ENCODE peak calls at places on chromosomes 4 and X, in seven cellular contexts. H is HCT116, X is Panc1, K is HL-60, I is SK-N-SH, D is spleen, Z is stomach. Y is an unnamed sample.

GRCh38 chr4:118734491-118735205 is 49.5 kb downstream of the METTL14 start:
- DNase-seq in H (no peak), K (no peak), D (no peak), I (no peak), Z (no peak), X (no peak), Y (no peak)

GRCh38 chrX:97616883-97617510 is 733.3 kb downstream of the RPA4 start:
- DNase-seq in I (no peak), Z (no peak), D (no peak), X (no peak), H (peak), K (no peak), Y (peak)

GRCh38 chrX:20547649-20548051 is 280.9 kb upstream of the RPS6KA3 start:
- DNase-seq in H (no peak), X (no peak), D (no peak), K (no peak), I (no peak), Z (no peak), Y (peak)

GRCh38 chr4:173214231-173214630 is 45.6 kb downstream of the GALNT7 start:
- DNase-seq in X (no peak), I (no peak), K (no peak), Z (no peak), D (no peak), H (no peak), Y (no peak)

GRCh38 chr4:6527683-6528595 is 47.0 kb upstream of the MAN2B2 start:
- DNase-seq in D (no peak), K (no peak), I (no peak), Z (no peak), H (no peak), X (no peak), Y (no peak)

GRCh38 chr4:94334519-94334918 is 8.1 kb downstream of the HPGDS start:
- DNase-seq in H (no peak), K (no peak), I (no peak), X (no peak), Z (no peak), D (no peak), Y (no peak)

GRCh38 chr4:157076578-157076947 is 613 bp downstream of the GLRB start:
- DNase-seq in X (no peak), H (no peak), Z (no peak), D (no peak), K (no peak), I (peak), Y (no peak)

GRCh38 chr4:29853843-29854242 is 866.3 kb upstream of the PCDH7 start:
- DNase-seq in I (no peak), H (no peak), D (no peak), X (no peak), Z (no peak), K (no peak), Y (no peak)

GRCh38 chr4:174423257-174423944 is 98.9 kb downstream of the HPGD start:
- DNase-seq in X (peak), D (no peak), Z (peak), I (no peak), H (peak), K (peak), Y (no peak)

GRCh38 chr4:98283219-98284199 is 22.3 kb downstream of the RAP1GDS1 start:
- DNase-seq in I (no peak), Z (no peak), K (no peak), H (no peak), D (no peak), X (no peak), Y (peak)

GRCh38 chr4:153223935-153224334 is 19.7 kb downstream of the TRIM2 start:
- DNase-seq in Z (no peak), K (no peak), D (no peak), X (no peak), I (no peak), H (no peak), Y (no peak)

GRCh38 chr4:68344049-68344448 is 5.8 kb downstream of the YTHDC1 start:
- DNase-seq in H (no peak), Z (no peak), X (no peak), K (no peak), D (no peak), I (no peak), Y (no peak)

GRCh38 chr4:37666625-37667071 is 19.5 kb downstream of the RELL1 start:
- DNase-seq in I (no peak), K (no peak), Z (peak), D (no peak), X (peak), H (peak), Y (peak)

GRCh38 chrX:23578079-23578478 is 89.2 kb upstream of the PRDX4 start:
- DNase-seq in Z (no peak), I (no peak), H (no peak), K (no peak), X (no peak), D (no peak), Y (no peak)

GRCh38 chr4:188021548-188022249 is 26.1 kb downstream of the ZFP42 start:
- DNase-seq in D (no peak), I (no peak), Z (no peak), H (no peak), K (no peak), X (no peak), Y (no peak)

GRCh38 chr4:1900087-1900433 is 28.9 kb downstream of the NSD2 start:
- DNase-seq in K (no peak), H (no peak), Z (no peak), I (no peak), X (no peak), D (no peak), Y (no peak)

GRCh38 chr4:127782275-127783025 is at the start of gene HSPA4L:
- DNase-seq in Z (peak), D (peak), K (peak), H (peak), I (no peak), X (peak), Y (peak)

GRCh38 chr4:139807483-139807882 is 141.9 kb downstream of the MGST2 start:
- DNase-seq in Z (no peak), D (no peak), H (no peak), X (no peak), I (no peak), K (no peak), Y (no peak)

GRCh38 chrX:150146271-150146888 is 208.1 kb upstream of the EOLA2 start:
- DNase-seq in D (no peak), Z (no peak), K (no peak), X (no peak), H (no peak), I (no peak), Y (no peak)

GRCh38 chr4:54843946-54844345 is 186.2 kb downstream of the KIT start:
- DNase-seq in X (no peak), K (no peak), H (no peak), I (no peak), D (no peak), Z (no peak), Y (no peak)

GRCh38 chrX:67893931-67894330 is 350.1 kb downstream of the AR start:
- DNase-seq in H (no peak), K (no peak), I (no peak), X (no peak), Z (no peak), D (no peak), Y (no peak)

GRCh38 chr4:42627887-42628646 is 28.8 kb downstream of the ATP8A1 start:
- DNase-seq in Z (peak), X (no peak), H (no peak), K (no peak), D (peak), I (no peak), Y (no peak)

GRCh38 chrX:111039606-111040005 is 56.4 kb upstream of the PAK3 start:
- DNase-seq in D (no peak), X (no peak), I (no peak), H (no peak), Z (no peak), K (no peak), Y (no peak)

GRCh38 chr4:148857234-148857972 is 415.2 kb upstream of the NR3C2 start:
- DNase-seq in H (no peak), I (no peak), D (no peak), K (no peak), X (no peak), Z (no peak), Y (no peak)

GRCh38 chr4:160836431-160836830 is 1327.4 kb downstream of the FSTL5 start:
- DNase-seq in Z (no peak), I (no peak), X (no peak), D (no peak), K (no peak), H (no peak), Y (no peak)

GRCh38 chrX:33211356-33212254 is at the start of gene DMD:
- DNase-seq in X (no peak), K (no peak), D (no peak), I (no peak), H (no peak), Z (no peak), Y (peak)

GRCh38 chr4:3639613-3640586 is 107.7 kb upstream of the LRPAP1 start:
- DNase-seq in H (no peak), Z (no peak), K (no peak), X (no peak), D (peak), I (no peak), Y (no peak)

GRCh38 chr4:45629717-45630116 is 494.1 kb downstream of the GABRG1 start:
- DNase-seq in Z (no peak), K (no peak), H (no peak), X (no peak), I (no peak), D (no peak), Y (no peak)

GRCh38 chr4:142801966-142802365 is 44.1 kb downstream of the INPP4B start:
- DNase-seq in H (no peak), D (no peak), X (no peak), Z (no peak), K (no peak), I (no peak), Y (no peak)

GRCh38 chrX:40544343-40545250 is 36.2 kb upstream of the ATP6AP2 start:
- DNase-seq in K (no peak), I (peak), D (no peak), H (no peak), X (no peak), Z (no peak), Y (peak)

GRCh38 chrX:21657318-21658151 is 595 bp downstream of the KLHL34 start:
- DNase-seq in I (no peak), K (no peak), X (no peak), D (peak), Z (no peak), H (no peak), Y (no peak)

GRCh38 chr4:163166041-163166579 is 580 bp downstream of the NAF1 start:
- DNase-seq in D (peak), K (peak), I (peak), Z (peak), X (no peak), H (no peak), Y (peak)

DNA sequence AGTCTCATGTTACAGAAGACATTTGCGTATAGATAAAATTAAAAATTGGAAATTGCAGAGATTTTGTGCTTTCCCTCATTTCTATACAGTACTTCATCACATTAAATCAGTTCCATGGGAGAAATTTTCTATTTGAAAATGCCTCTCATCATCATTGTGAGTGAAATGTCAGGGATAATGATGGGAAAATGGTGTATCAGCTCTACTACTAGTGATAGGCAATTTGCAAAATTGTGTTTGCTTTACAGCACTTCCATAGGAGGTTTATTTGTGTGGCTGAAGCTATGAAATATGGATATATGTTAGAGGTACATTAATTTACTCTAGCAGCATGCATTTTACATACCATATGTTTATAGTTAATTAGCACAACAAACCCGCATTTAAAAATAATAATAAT is 21.0 kb upstream of the ANAPC4 start:
- DNase-seq in I (no peak), K (no peak), X (no peak), H (no peak), D (no peak), Z (no peak), Y (no peak)
- TF ChIP-seq POLR2AphosphoS5 in I (no peak), K (no peak), X (no peak), H (no peak), D (no peak), Z (no peak), Y (no peak)

GRCh38 chr4:151110236-151110635 is 10.8 kb downstream of the RPS3A start:
- DNase-seq in K (no peak), H (no peak), I (no peak), X (no peak), D (no peak), Z (no peak), Y (no peak)

GRCh38 chr4:151107063-151107462 is 7.6 kb downstream of the RPS3A start:
- DNase-seq in Z (no peak), I (no peak), H (no peak), D (no peak), K (no peak), X (no peak), Y (no peak)

GRCh38 chr4:151103758-151104157 is 4.3 kb downstream of the RPS3A start:
- DNase-seq in D (no peak), I (no peak), H (no peak), X (no peak), Z (no peak), K (no peak), Y (no peak)

GRCh38 chr4:151104621-151105020 is 5.2 kb downstream of the RPS3A start:
- DNase-seq in H (no peak), I (no peak), Z (no peak), K (no peak), D (no peak), X (no peak), Y (no peak)

GRCh38 chr4:151105454-151106032 is 6.1 kb downstream of the RPS3A start:
- DNase-seq in K (no peak), X (no peak), I (no peak), Z (no peak), D (no peak), H (no peak), Y (no peak)
- TF ChIP-seq POLR2AphosphoS5 in K (peak), X (peak), I (peak), Z (no peak), D (peak), H (peak), Y (peak)

DNA sequence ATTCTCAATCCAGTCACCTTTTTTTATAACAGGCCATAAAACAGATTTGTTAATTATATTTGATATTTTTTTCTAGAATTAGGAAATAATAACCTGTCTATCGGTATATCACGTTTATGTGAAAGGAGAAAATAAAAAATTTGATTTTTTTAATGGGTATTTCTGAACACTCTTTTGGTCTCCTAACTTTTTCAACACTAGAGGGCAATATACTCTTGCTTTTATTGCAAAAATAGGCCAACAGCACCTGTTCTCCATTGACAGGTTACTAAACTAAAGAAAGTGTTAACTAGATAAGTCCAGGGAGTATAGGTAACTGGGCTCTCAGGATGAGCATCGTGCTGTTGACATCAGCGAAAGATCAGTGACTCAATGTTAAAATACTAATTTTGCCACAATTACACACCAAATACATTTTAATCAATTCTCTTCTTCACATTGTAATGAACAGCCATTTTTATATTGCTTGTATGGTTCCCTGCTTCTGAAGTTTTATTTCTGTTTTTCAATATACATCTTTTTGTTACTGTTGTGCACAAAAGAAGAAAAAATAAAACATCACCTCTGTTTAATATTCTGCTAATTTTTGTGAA is 22.8 kb downstream of the NDST4 start:
- DNase-seq in D (no peak), I (peak), H (peak), X (no peak), Z (no peak), K (no peak), Y (peak)
- TF ChIP-seq POLR2AphosphoS5 in D (no peak), I (no peak), H (no peak), X (no peak), Z (no peak), K (no peak), Y (no peak)

GRCh38 chr4:48913346-48913745 is 6.8 kb upstream of the OCIAD2 start:
- DNase-seq in I (no peak), D (no peak), X (peak), K (no peak), H (no peak), Z (no peak), Y (no peak)
- TF ChIP-seq POLR2AphosphoS5 in I (peak), D (no peak), X (no peak), K (no peak), H (no peak), Z (peak), Y (no peak)

GRCh38 chrX:28848707-28849106 is 261.5 kb downstream of the IL1RAPL1 start:
- DNase-seq in X (no peak), D (no peak), Z (no peak), H (no peak), K (no peak), I (no peak), Y (no peak)

GRCh38 chrX:28854637-28855036 is 267.4 kb downstream of the IL1RAPL1 start:
- DNase-seq in I (no peak), Z (no peak), X (no peak), H (no peak), D (no peak), K (no peak), Y (no peak)

GRCh38 chrX:28847423-28847822 is 260.2 kb downstream of the IL1RAPL1 start:
- DNase-seq in H (peak), K (no peak), Z (no peak), D (no peak), X (no peak), I (no peak), Y (no peak)

GRCh38 chrX:28851871-28852270 is 264.6 kb downstream of the IL1RAPL1 start:
- DNase-seq in H (no peak), D (no peak), Z (no peak), K (no peak), X (no peak), I (no peak), Y (peak)

GRCh38 chrX:28850955-28851354 is 263.7 kb downstream of the IL1RAPL1 start:
- DNase-seq in K (no peak), Z (no peak), I (no peak), H (no peak), D (no peak), X (no peak), Y (no peak)
- TF ChIP-seq POLR2AphosphoS5 in K (no peak), Z (no peak), I (no peak), H (no peak), D (no peak), X (no peak), Y (no peak)

GRCh38 chr4:137533855-137534254 is 1.6 kb upstream of the PCDH18 start:
- DNase-seq in X (no peak), H (no peak), Z (no peak), I (no peak), D (no peak), K (no peak), Y (no peak)

GRCh38 chr4:137530176-137530575 is 2.1 kb downstream of the PCDH18 start:
- DNase-seq in D (no peak), I (no peak), Z (no peak), H (no peak), X (no peak), K (no peak), Y (no peak)

GRCh38 chr4:137532869-137533236 is 559 bp upstream of the PCDH18 start:
- DNase-seq in I (no peak), X (no peak), K (no peak), Z (no peak), D (no peak), H (no peak), Y (no peak)

GRCh38 chr4:137531121-137531520 is 1.2 kb downstream of the PCDH18 start:
- DNase-seq in K (no peak), D (no peak), H (no peak), X (no peak), I (peak), Z (no peak), Y (no peak)

GRCh38 chr4:137531951-137532868 is at the start of gene PCDH18:
- DNase-seq in D (no peak), H (no peak), K (no peak), Z (peak), X (no peak), I (peak), Y (no peak)
- TF ChIP-seq POLR2AphosphoS5 in D (peak), H (no peak), K (no peak), Z (peak), X (no peak), I (peak), Y (no peak)

GRCh38 chr4:56757821-56758400 is 63.6 kb downstream of the SPINK2 start:
- DNase-seq in I (no peak), K (no peak), X (peak), D (peak), Z (peak), H (peak), Y (peak)
- TF ChIP-seq POLR2AphosphoS5 in I (no peak), K (no peak), X (no peak), D (peak), Z (no peak), H (peak), Y (no peak)

Y was measured in HepG2.